ENCODE peak calls at places on chromosomes 11 and 22, in nine cellular contexts. E is fibroblast of lung; J is endothelial cell; H is nephron progenitor cell; R is heart left ventricle; L is IMR-90; M is GM10248; O is gastrocnemius medialis; I is CD4-positive, alpha-beta T cell. T is an unnamed sample.

GRCh38 chr11:107928767-107929507 is 689 bp downstream of the RAB39A start:
- DNase-seq in E (no peak), J (peak), H (peak), R (no peak), L (no peak), M (peak), O (peak), I (no peak), T (no peak)

GRCh38 chr22:45227645-45228400 is 12.9 kb downstream of the KIAA0930 start:
- DNase-seq in E (no peak), J (no peak), H (no peak), R (no peak), L (no peak), M (no peak), O (no peak), I (no peak), T (no peak)

GRCh38 chr11:79052539-79052938 is 388.3 kb downstream of the TENM4 start:
- DNase-seq in E (peak), J (peak), H (no peak), R (no peak), L (no peak), M (no peak), O (no peak), I (no peak), T (no peak)

GRCh38 chr11:77107950-77108349 is 5.3 kb downstream of the OMP start:
- DNase-seq in E (peak), J (no peak), H (no peak), R (peak), L (peak), M (no peak), O (no peak), I (no peak), T (peak)

GRCh38 chr11:41612415-41612814 is 153.0 kb upstream of the LRRC4C start:
- DNase-seq in E (peak), J (no peak), H (no peak), R (no peak), L (no peak), M (no peak), O (no peak), I (no peak), T (no peak)

GRCh38 chr11:114348200-114349191 is 51.8 kb downstream of the C11orf71 start:
- DNase-seq in E (peak), J (peak), H (peak), R (no peak), L (peak), M (no peak), O (no peak), I (peak), T (peak)

GRCh38 chr11:8732748-8733241 is 50.2 kb downstream of the RPL27A start:
- DNase-seq in E (peak), J (no peak), H (no peak), R (peak), L (peak), M (no peak), O (peak), I (no peak), T (peak)

GRCh38 chr11:29336727-29337212 is 680.1 kb downstream of the KCNA4 start:
- DNase-seq in E (peak), J (no peak), H (no peak), R (no peak), L (peak), M (no peak), O (no peak), I (no peak), T (no peak)

GRCh38 chr22:39214006-39214382 is 30.8 kb downstream of the PDGFB start:
- DNase-seq in E (no peak), J (no peak), H (no peak), R (no peak), L (no peak), M (no peak), O (no peak), I (no peak), T (no peak)

GRCh38 chr22:39214383-39215069 is 30.3 kb downstream of the PDGFB start:
- DNase-seq in E (peak), J (no peak), H (no peak), R (no peak), L (peak), M (no peak), O (no peak), I (no peak), T (no peak)

GRCh38 chr22:39215070-39215396 is 29.7 kb downstream of the PDGFB start:
- DNase-seq in E (no peak), J (no peak), H (no peak), R (no peak), L (no peak), M (no peak), O (no peak), I (no peak), T (no peak)

GRCh38 chr22:39216143-39216490 is 28.7 kb downstream of the PDGFB start:
- DNase-seq in E (no peak), J (no peak), H (no peak), R (no peak), L (no peak), M (no peak), O (no peak), I (no peak), T (no peak)

DNA sequence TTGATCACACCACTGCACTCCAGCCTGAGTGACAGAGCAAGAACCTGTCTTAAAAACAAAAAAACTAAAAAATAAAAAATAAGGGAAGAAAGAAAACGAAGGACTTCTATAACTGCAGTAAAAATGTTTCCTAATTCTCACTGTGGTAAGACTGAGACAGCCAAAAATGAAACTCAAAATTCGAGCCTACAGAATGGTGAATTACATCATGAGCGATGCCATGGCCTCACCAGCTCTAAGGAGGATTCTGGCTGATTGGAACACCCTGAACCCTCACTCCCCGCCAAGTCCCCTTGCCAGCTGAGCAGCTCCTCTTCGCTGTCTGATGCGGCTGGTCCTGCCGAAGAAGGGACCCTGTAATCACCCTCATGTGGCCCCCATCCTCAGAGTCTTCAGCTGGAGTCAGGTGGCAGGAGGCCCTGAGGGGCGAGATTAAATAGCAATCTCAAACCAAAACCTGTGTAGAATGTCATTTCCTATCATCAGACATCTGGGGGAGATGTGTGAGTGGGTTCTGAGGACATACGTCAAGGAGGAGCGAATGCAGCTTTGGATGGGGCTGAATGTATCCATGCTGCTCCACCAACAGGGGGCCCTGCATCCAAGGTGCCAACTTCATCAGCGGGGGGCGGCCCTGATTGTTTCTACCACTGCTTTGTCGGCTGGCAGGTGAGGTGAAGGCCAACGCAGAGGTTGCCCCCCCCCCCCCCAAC is 29.2 kb downstream of the PDGFB start:
- DNase-seq in E (no peak), J (no peak), H (no peak), R (no peak), L (no peak), M (peak), O (no peak), I (no peak), T (no peak)
- TF ChIP-seq CTCF in E (peak), J (peak), H (peak), R (peak), L (peak), M (peak), O (peak), I (peak), T (peak)

GRCh38 chr22:41799486-41800347 is 762 bp upstream of the CCDC134 start:
- DNase-seq in E (peak), J (peak), H (peak), R (peak), L (no peak), M (peak), O (peak), I (no peak), T (no peak)
- TF ChIP-seq CTCF in E (no peak), J (no peak), H (no peak), R (no peak), L (no peak), M (no peak), O (no peak), I (no peak), T (peak)

GRCh38 chr11:129427376-129427775 is 51.7 kb downstream of the BARX2 start:
- DNase-seq in E (no peak), J (no peak), H (no peak), R (no peak), L (no peak), M (no peak), O (no peak), I (no peak), T (no peak)
- TF ChIP-seq CTCF in E (no peak), J (no peak), H (no peak), R (no peak), L (no peak), M (no peak), O (no peak), I (no peak), T (no peak)

GRCh38 chr22:35629406-35630234 is 12.5 kb upstream of the MB start:
- DNase-seq in E (peak), J (no peak), H (no peak), R (peak), L (peak), M (peak), O (peak), I (no peak), T (peak)

GRCh38 chr22:35624547-35624946 is 7.4 kb upstream of the MB start:
- DNase-seq in E (no peak), J (no peak), H (no peak), R (no peak), L (no peak), M (no peak), O (no peak), I (no peak), T (no peak)

GRCh38 chr22:35622132-35622913 is 5.2 kb upstream of the MB start:
- DNase-seq in E (no peak), J (no peak), H (peak), R (peak), L (no peak), M (no peak), O (peak), I (no peak), T (no peak)

GRCh38 chr22:35628732-35629131 is 11.6 kb upstream of the MB start:
- DNase-seq in E (no peak), J (no peak), H (no peak), R (no peak), L (no peak), M (no peak), O (no peak), I (no peak), T (no peak)

GRCh38 chr22:35625763-35626162 is 8.6 kb upstream of the MB start:
- DNase-seq in E (no peak), J (no peak), H (no peak), R (no peak), L (no peak), M (no peak), O (no peak), I (no peak), T (no peak)
- TF ChIP-seq CTCF in E (no peak), J (no peak), H (no peak), R (no peak), L (no peak), M (no peak), O (no peak), I (no peak), T (no peak)

GRCh38 chr11:67576742-67577475 is 6.7 kb upstream of the GSTP1 start:
- DNase-seq in E (no peak), J (no peak), H (no peak), R (no peak), L (no peak), M (no peak), O (no peak), I (no peak), T (no peak)
- TF ChIP-seq CTCF in E (no peak), J (no peak), H (no peak), R (no peak), L (no peak), M (peak), O (no peak), I (no peak), T (no peak)

GRCh38 chr22:35631597-35631996 is 14.5 kb upstream of the MB start:
- DNase-seq in E (no peak), J (peak), H (peak), R (no peak), L (no peak), M (peak), O (no peak), I (no peak), T (no peak)

GRCh38 chr22:35632902-35633301 is 15.3 kb upstream of the APOL6 start:
- DNase-seq in E (no peak), J (no peak), H (no peak), R (no peak), L (no peak), M (no peak), O (no peak), I (no peak), T (no peak)

GRCh38 chr22:35630891-35631290 is 13.8 kb upstream of the MB start:
- DNase-seq in E (no peak), J (no peak), H (no peak), R (no peak), L (no peak), M (no peak), O (no peak), I (no peak), T (no peak)

GRCh38 chr22:35630387-35630793 is 13.3 kb upstream of the MB start:
- DNase-seq in E (peak), J (no peak), H (no peak), R (no peak), L (peak), M (no peak), O (no peak), I (no peak), T (no peak)

GRCh38 chr22:35627267-35628041 is 10.3 kb upstream of the MB start:
- DNase-seq in E (peak), J (peak), H (peak), R (peak), L (peak), M (peak), O (peak), I (peak), T (peak)
- TF ChIP-seq CTCF in E (peak), J (no peak), H (peak), R (peak), L (peak), M (peak), O (peak), I (peak), T (peak)

DNA sequence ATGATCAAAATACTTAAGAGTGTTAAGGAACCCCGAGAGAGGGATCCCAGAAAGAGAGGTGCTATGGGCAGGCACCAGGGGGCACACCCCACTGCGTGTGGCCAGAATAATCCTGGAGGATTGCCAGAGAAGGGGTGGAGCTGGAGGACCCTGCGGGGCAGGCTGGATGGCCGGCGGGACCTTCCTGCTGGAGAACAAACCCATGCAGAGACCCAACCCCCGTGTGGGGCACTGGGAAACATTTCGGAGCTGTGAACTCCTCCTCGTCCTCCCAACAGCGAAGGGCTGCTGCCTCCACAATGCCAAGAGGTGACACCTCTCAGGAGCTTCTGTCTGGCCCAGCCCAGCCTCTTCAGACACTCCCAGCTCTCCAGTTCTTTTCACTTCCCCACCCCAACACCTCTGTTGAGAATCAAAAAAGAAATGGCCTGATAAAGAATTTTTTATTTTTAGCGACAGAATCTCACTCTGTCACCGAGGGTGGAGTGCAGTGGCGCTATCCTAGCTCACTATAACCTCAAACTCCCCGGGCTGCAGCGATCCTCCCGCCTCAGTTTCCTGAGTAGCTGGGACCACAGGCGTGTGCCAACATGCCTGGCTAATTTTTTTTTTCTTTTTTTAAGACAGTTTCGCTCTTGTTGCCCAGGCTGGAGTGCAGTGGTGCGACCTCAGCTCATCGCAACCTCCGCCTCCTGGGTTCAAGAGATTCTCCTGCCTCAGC is 25.6 kb downstream of the RHOD start:
- DNase-seq in E (no peak), J (no peak), H (no peak), R (peak), L (no peak), M (no peak), O (no peak), I (no peak), T (no peak)
- TF ChIP-seq CTCF in E (no peak), J (no peak), H (no peak), R (no peak), L (no peak), M (no peak), O (no peak), I (no peak), T (no peak)

DNA sequence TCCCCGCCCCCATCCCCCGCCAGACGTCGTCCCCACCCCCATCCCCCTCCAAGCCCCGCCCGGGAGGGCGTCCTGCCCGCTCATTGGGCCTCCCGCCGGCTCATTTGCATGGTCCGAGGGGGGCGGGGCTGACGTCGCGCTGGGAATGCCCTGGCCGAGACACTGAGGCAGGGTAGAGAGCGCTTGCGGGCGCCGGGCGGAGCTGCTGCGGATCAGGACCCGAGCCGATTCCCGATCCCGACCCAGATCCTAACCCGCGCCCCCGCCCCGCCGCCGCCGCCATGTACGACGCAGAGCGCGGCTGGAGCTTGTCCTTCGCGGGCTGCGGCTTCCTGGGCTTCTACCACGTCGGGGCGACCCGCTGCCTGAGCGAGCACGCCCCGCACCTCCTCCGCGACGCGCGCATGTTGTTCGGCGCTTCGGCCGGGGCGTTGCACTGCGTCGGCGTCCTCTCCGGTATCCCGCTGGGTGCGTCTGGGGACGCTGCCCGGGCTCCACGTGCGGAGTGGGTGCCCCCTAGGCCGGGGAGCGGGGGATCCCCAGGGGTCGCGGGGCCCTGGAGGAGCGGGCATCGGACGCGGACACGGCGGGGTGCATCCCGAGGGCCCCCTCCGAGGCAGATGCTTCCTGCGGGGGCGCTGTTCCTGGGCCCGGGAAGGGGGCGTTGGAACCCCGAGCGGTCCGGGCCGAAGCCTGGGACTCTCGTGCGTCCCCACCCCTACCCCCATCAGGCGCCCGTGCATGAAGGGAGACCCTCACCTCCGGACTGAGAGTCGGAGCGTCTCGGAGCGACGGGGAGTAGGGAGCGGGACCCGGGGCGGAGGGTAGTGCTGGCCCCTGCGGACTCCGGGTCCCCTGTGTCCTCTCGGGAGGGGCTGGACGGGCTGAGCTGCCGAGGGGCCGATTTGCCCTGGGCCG is at the start of gene PNPLA3:
- DNase-seq in E (peak), J (peak), H (peak), R (peak), L (peak), M (peak), O (peak), I (peak), T (no peak)
- TF ChIP-seq CTCF in E (peak), J (no peak), H (peak), R (no peak), L (peak), M (no peak), O (peak), I (no peak), T (peak)

DNA sequence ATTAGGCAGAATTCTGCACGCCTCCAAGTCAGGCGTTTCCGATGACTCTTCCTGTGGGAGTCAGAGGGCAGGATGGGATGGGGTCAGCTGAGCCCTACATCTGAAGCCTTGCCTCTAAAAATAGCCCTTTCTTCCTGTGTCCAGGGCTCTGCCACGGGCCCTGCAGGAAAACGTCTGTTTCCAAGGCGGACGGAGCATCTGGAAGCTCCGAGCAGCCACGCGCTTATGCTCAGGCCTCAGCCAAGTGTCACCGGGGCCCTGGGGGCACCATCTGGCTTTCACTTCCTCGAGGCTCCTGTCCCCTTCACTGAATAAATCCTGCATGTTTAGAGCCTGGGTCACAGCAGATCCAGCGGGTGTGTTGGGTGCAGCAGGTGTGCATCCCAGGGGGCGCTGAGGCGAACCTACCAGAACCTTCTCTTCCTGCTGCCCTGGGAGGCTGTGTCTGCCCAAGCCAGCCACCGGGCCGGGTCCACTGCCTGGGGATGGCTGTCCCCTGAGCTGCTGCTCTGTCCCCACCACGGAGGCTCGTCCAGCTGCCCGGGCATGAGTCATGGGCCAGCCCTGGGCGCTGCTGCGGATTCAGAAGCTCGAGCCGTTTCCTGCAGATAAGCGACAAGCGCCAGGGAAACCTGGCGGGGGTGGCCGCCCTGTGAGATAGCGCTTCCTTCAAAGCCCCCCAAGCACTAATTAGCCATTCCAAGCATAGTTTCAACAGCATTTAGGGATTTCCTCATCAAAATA is 32.0 kb upstream of the LINC01488 start:
- DNase-seq in E (peak), J (peak), H (no peak), R (peak), L (peak), M (no peak), O (peak), I (no peak), T (no peak)
- TF ChIP-seq CTCF in E (peak), J (no peak), H (no peak), R (no peak), L (no peak), M (no peak), O (no peak), I (no peak), T (peak)

T was measured in BJ.